ENCODE peak calls at places on chromosomes 13 and 19, in four cellular contexts. K is transverse colon, C is upper lobe of left lung, L is sigmoid colon. I is an unnamed sample.

GRCh38 chr13:71789952-71790351 is 77.1 kb downstream of the DACH1 start:
- DNase-seq in K (no peak), C (no peak), L (no peak), I (no peak)

GRCh38 chr13:31044658-31045620 is 112.5 kb downstream of the TEX26 start:
- DNase-seq in K (no peak), C (no peak), L (no peak), I (no peak)

GRCh38 chr13:41216160-41216559 is 21.8 kb upstream of the KBTBD7 start:
- DNase-seq in K (no peak), C (no peak), L (no peak), I (no peak)

GRCh38 chr13:33263976-33264619 is 21.5 kb downstream of the STARD13 start:
- DNase-seq in K (no peak), C (no peak), L (no peak), I (no peak)

GRCh38 chr13:52975969-52976368 is 52.6 kb upstream of the OLFM4 start:
- DNase-seq in K (no peak), C (no peak), L (no peak), I (no peak)

GRCh38 chr13:91747164-91747563 is 348.7 kb downstream of the GPC5 start:
- DNase-seq in K (no peak), C (no peak), L (no peak), I (no peak)

GRCh38 chr13:98176777-98177608 is at the start of gene RNF113B:
- DNase-seq in K (no peak), C (peak; percentile 74), L (no peak), I (no peak)

GRCh38 chr19:347946-348861 is 3.6 kb upstream of the MIER2 start:
- DNase-seq in K (no peak), C (no peak), L (peak; percentile 57), I (no peak)

GRCh38 chr19:48373567-48373966 is 9.4 kb downstream of the SYNGR4 start:
- DNase-seq in K (no peak), C (no peak), L (no peak), I (no peak)

GRCh38 chr19:33251076-33251475 is 25.4 kb upstream of the SLC7A10 start:
- DNase-seq in K (no peak), C (no peak), L (no peak), I (no peak)

GRCh38 chr13:50366488-50367174 is 351.4 kb downstream of the KCNRG start:
- DNase-seq in K (no peak), C (no peak), L (no peak), I (no peak)

GRCh38 chr19:37966211-37967072 is 59.4 kb downstream of the SIPA1L3 start:
- DNase-seq in K (no peak), C (no peak), L (no peak), I (peak; percentile 69)

GRCh38 chr13:85080726-85081125 is 718.5 kb downstream of the SLITRK6 start:
- DNase-seq in K (no peak), C (no peak), L (no peak), I (no peak)

GRCh38 chr19:16274466-16274865 is 50.2 kb upstream of the KLF2 start:
- DNase-seq in K (no peak), C (no peak), L (no peak), I (no peak)

GRCh38 chr19:35851213-35852028 is 883 bp downstream of the NPHS1 start:
- DNase-seq in K (no peak), C (no peak), L (no peak), I (no peak)
- TF ChIP-seq POLR2AphosphoS5 in K (no peak), C (no peak), L (no peak), I (no peak)

GRCh38 chr19:35612559-35613321 is at the start of gene HAUS5:
- DNase-seq in K (peak; percentile 96), C (peak; percentile 100), L (peak; percentile 96), I (peak; percentile 96)
- TF ChIP-seq CTCF in K (peak; percentile 44), C (no peak), L (no peak), I (no peak)

DNA sequence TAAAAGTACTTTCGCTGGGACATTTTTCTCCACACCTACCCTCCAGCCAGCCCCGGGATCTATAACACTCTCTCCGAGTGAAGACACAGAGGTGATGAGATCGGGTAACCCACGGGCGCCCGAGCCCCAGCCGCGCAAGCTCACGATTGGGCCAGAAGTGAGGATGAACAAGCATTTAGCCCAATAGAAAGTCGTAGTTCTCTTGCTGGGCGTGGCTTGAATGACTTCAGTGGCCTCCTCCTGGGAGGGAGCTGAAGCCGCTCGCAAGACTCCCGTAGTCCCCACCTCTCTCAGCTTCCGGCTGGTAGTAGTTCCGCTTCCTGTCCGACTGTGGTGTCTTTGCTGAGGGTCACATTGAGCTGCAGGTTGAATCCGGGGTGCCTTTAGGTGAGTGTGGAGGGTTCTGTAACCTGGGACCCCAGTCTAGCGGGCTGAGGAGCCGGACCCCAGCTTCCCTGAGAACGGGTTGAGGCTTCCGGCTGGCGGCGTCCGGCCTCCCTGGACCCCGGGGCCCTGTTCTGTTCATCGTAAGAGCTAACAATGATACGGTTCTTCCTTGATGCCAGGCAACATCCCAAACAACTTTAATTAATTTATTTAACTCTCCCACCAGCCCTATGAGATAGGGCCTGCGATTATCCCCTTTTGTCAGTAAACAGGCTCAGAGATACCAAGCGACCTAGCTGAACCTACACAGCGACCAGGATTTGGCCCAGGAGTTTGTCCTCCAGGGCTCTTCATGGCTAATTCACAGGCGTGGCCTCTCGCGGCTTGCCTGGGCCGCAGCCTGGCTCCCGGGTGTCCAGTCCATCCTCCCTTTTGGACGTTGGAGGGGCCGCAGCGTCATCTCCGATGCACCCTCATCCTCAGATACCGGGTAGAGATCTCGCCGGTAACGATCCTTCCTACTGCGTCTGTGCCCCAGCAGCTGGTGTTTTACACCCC is at the start of gene COX6B1:
- DNase-seq in K (peak; percentile 96), C (peak; percentile 93), L (peak; percentile 98), I (peak; percentile 95)
- TF ChIP-seq POLR2A in K (peak; percentile 95), C (peak; percentile 79), L (peak; percentile 86), I (peak; percentile 46)

DNA sequence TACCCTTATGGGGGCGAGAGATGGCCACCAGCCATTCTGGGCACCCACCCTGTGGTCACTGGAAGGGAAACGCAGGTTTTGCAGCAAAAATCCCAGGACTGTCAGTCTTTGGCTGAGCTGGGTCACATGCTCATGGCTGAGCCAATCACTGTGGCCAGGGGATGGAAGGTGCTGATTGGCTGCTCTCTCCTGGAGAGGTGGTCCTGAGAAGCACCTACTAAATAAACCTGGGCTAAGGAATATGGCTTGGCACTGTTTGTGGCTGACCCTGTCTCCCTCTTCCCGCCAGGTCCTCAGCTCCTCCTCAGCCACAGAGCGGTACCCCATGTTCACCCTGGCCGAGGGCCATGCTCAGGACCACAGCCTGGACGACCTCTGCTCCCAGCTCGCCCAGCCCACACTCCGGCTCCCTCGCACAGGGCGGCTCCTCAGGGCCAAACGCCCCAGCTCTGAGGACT is 8.9 kb downstream of the ATG4D start:
- DNase-seq in K (no peak), C (no peak), L (no peak), I (no peak)
- TF ChIP-seq POLR2AphosphoS5 in K (peak; percentile 5), C (no peak), L (no peak), I (no peak)

GRCh38 chr13:80850771-80851170 is 509.8 kb upstream of the SPRY2 start:
- DNase-seq in K (no peak), C (no peak), L (no peak), I (no peak)
- TF ChIP-seq CTCF in K (no peak), C (no peak), L (no peak), I (no peak)

I was measured in breast epithelium.